ENCODE peak calls at places on chromosome 6, in seven cellular contexts. One of them, this sample, is unnamed. For H3K4me1 and H3K9me3, the result is how much of the 10 kb centered on the place peaks cover.

GRCh38 chr6:6781172-6781876 is 192.8 kb downstream of the LY86 start:
- DNase-seq in neuronal stem cell: no peak
- DNase-seq in ovary: peak
- DNase-seq in IMR-90: peak
- DNase-seq in transverse colon: no peak
- DNase-seq in endodermal cell: no peak
- DNase-seq in cardiac muscle cell: no peak
- DNase-seq in this sample: no peak

GRCh38 chr6:32982084-32982701 is 13.8 kb downstream of the BRD2 start:
- DNase-seq in neuronal stem cell: no peak
- DNase-seq in ovary: no peak
- DNase-seq in IMR-90: no peak
- DNase-seq in transverse colon: no peak
- DNase-seq in endodermal cell: no peak
- DNase-seq in cardiac muscle cell: no peak
- DNase-seq in this sample: no peak

GRCh38 chr6:113903666-113904330 is 46.7 kb downstream of the MARCKS start:
- DNase-seq in neuronal stem cell: no peak
- DNase-seq in ovary: peak
- DNase-seq in IMR-90: peak
- DNase-seq in transverse colon: peak
- DNase-seq in endodermal cell: peak
- DNase-seq in cardiac muscle cell: no peak
- DNase-seq in this sample: no peak

GRCh38 chr6:53922571-53922981 is 127.8 kb downstream of the LRRC1 start:
- DNase-seq in neuronal stem cell: no peak
- DNase-seq in ovary: no peak
- DNase-seq in IMR-90: no peak
- DNase-seq in transverse colon: no peak
- DNase-seq in endodermal cell: peak
- DNase-seq in cardiac muscle cell: no peak
- DNase-seq in this sample: peak

GRCh38 chr6:5295612-5296011 is 34.3 kb downstream of the FARS2 start:
- DNase-seq in neuronal stem cell: no peak
- DNase-seq in ovary: no peak
- DNase-seq in IMR-90: peak
- DNase-seq in transverse colon: no peak
- DNase-seq in endodermal cell: no peak
- DNase-seq in cardiac muscle cell: no peak
- DNase-seq in this sample: no peak

GRCh38 chr6:152575186-152575585 is 62.0 kb downstream of the SYNE1 start:
- DNase-seq in neuronal stem cell: no peak
- DNase-seq in ovary: no peak
- DNase-seq in IMR-90: no peak
- DNase-seq in transverse colon: no peak
- DNase-seq in endodermal cell: no peak
- DNase-seq in cardiac muscle cell: no peak
- DNase-seq in this sample: no peak

GRCh38 chr6:167824591-167825041 is 2.1 kb upstream of the AFDN start:
- DNase-seq in neuronal stem cell: no peak
- DNase-seq in ovary: no peak
- DNase-seq in IMR-90: peak
- DNase-seq in transverse colon: no peak
- DNase-seq in endodermal cell: no peak
- DNase-seq in cardiac muscle cell: no peak
- DNase-seq in this sample: no peak

GRCh38 chr6:36968266-36968977 is 13.9 kb downstream of the PI16 start:
- DNase-seq in neuronal stem cell: no peak
- DNase-seq in ovary: peak
- DNase-seq in IMR-90: no peak
- DNase-seq in transverse colon: peak
- DNase-seq in endodermal cell: no peak
- DNase-seq in cardiac muscle cell: no peak
- DNase-seq in this sample: no peak

GRCh38 chr6:32393660-32394420 is 13.1 kb downstream of the BTNL2 start:
- DNase-seq in neuronal stem cell: no peak
- DNase-seq in ovary: no peak
- DNase-seq in IMR-90: no peak
- DNase-seq in transverse colon: no peak
- DNase-seq in endodermal cell: no peak
- DNase-seq in cardiac muscle cell: no peak
- DNase-seq in this sample: no peak

GRCh38 chr6:169654590-169655391 is 47.0 kb downstream of the WDR27 start:
- DNase-seq in neuronal stem cell: no peak
- DNase-seq in ovary: peak
- DNase-seq in IMR-90: peak
- DNase-seq in transverse colon: peak
- DNase-seq in endodermal cell: no peak
- DNase-seq in cardiac muscle cell: peak
- DNase-seq in this sample: no peak

GRCh38 chr6:109978174-109979032 is at the start of gene GPR6:
- DNase-seq in neuronal stem cell: peak
- DNase-seq in ovary: peak
- DNase-seq in IMR-90: peak
- DNase-seq in transverse colon: peak
- DNase-seq in endodermal cell: peak
- DNase-seq in cardiac muscle cell: peak
- DNase-seq in this sample: peak

GRCh38 chr6:136378888-136379287 is 89.2 kb upstream of the BCLAF1 start:
- DNase-seq in neuronal stem cell: no peak
- DNase-seq in ovary: no peak
- DNase-seq in IMR-90: peak
- DNase-seq in transverse colon: no peak
- DNase-seq in endodermal cell: no peak
- DNase-seq in cardiac muscle cell: no peak
- DNase-seq in this sample: no peak

GRCh38 chr6:147508073-147508870 is at the start of gene SAMD5:
- DNase-seq in neuronal stem cell: peak
- DNase-seq in ovary: peak
- DNase-seq in IMR-90: peak
- DNase-seq in transverse colon: peak
- DNase-seq in endodermal cell: peak
- DNase-seq in cardiac muscle cell: peak
- DNase-seq in this sample: peak

GRCh38 chr6:71510856-71511255 is 222.2 kb downstream of the OGFRL1 start:
- DNase-seq in neuronal stem cell: no peak
- DNase-seq in ovary: no peak
- DNase-seq in IMR-90: no peak
- DNase-seq in transverse colon: no peak
- DNase-seq in endodermal cell: no peak
- DNase-seq in cardiac muscle cell: no peak
- DNase-seq in this sample: no peak

GRCh38 chr6:68634503-68635411 is at the start of gene ADGRB3:
- DNase-seq in neuronal stem cell: peak
- DNase-seq in ovary: peak
- DNase-seq in IMR-90: peak
- DNase-seq in transverse colon: peak
- DNase-seq in endodermal cell: peak
- DNase-seq in cardiac muscle cell: peak
- DNase-seq in this sample: peak

DNA sequence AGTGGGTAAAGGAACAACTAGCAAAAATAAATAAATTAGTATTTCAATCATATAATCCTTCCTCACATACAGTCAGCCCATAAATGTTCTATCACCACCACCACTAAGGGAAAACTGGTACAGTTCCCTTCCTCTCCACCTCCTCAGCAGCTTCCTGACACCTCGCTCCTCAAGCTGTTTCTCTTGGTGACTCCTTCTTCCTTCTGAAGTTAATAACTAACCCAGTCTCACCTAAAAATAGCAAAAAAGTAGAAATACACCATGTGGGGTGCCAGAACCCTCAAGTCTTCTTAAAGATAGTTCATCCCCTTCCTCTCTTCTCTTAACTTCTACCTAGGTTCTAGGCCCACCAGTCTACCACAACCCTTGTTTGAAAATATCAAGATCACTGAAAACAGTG is 85.6 kb downstream of the KHDC1L start:
- DNase-seq in neuronal stem cell: no peak
- DNase-seq in ovary: no peak
- DNase-seq in IMR-90: no peak
- DNase-seq in transverse colon: no peak
- DNase-seq in endodermal cell: no peak
- DNase-seq in cardiac muscle cell: no peak
- DNase-seq in this sample: no peak
- H3K4me3 ChIP-seq in neuronal stem cell: no peak
- H3K4me3 ChIP-seq in ovary: no peak
- H3K4me3 ChIP-seq in IMR-90: no peak
- H3K4me3 ChIP-seq in transverse colon: no peak
- H3K4me3 ChIP-seq in endodermal cell: no peak
- H3K4me3 ChIP-seq in cardiac muscle cell: no peak
- H3K4me3 ChIP-seq in this sample: no peak

GRCh38 chr6:43629505-43630300 is 639 bp upstream of the GTPBP2 start:
- DNase-seq in neuronal stem cell: peak
- DNase-seq in ovary: peak
- DNase-seq in IMR-90: peak
- DNase-seq in transverse colon: peak
- DNase-seq in endodermal cell: peak
- DNase-seq in cardiac muscle cell: peak
- DNase-seq in this sample: peak

GRCh38 chr6:43634702-43635303 is 837 bp upstream of the MAD2L1BP start:
- DNase-seq in neuronal stem cell: no peak
- DNase-seq in ovary: no peak
- DNase-seq in IMR-90: no peak
- DNase-seq in transverse colon: no peak
- DNase-seq in endodermal cell: no peak
- DNase-seq in cardiac muscle cell: no peak
- DNase-seq in this sample: no peak

GRCh38 chr6:43628392-43629103 is 516 bp downstream of the GTPBP2 start:
- DNase-seq in neuronal stem cell: peak
- DNase-seq in ovary: peak
- DNase-seq in IMR-90: peak
- DNase-seq in transverse colon: peak
- DNase-seq in endodermal cell: peak
- DNase-seq in cardiac muscle cell: peak
- DNase-seq in this sample: peak

GRCh38 chr6:43629104-43629504 is at the start of gene GTPBP2:
- DNase-seq in neuronal stem cell: peak
- DNase-seq in ovary: peak
- DNase-seq in IMR-90: peak
- DNase-seq in transverse colon: peak
- DNase-seq in endodermal cell: peak
- DNase-seq in cardiac muscle cell: peak
- DNase-seq in this sample: peak

DNA sequence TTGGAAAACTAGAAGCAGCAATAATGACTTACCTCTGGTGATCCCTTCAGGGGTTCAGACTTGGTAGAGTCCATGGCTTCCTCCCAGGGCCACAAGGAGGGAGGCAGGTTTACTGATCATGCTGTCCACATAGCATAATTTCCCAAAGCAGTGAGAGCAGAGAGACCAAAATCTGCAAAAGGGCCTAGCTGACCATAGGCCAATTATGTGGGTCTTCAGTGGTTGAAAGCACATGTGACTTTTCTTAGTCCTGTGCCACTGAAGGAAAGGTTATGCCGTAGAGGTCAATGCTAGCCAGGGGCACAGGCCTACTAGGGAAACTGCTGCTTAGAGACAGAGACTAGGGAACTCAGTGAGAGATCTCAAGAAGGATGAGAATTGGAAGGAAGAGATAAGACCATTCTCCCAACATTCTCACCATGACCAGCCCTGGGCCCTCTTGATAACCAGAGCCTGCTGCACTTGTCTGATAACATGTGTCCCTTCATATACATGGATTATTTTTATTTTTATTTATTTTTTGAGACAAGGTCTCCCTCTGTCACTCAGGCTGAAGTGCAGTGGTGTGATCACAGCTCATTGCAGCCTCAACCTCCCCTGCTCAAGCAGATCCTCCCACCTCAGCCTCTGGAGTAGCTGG is 2.0 kb upstream of the GTPBP2 start:
- DNase-seq in neuronal stem cell: no peak
- DNase-seq in ovary: peak
- DNase-seq in IMR-90: no peak
- DNase-seq in transverse colon: no peak
- DNase-seq in endodermal cell: no peak
- DNase-seq in cardiac muscle cell: no peak
- DNase-seq in this sample: no peak
- H3K4me1 ChIP-seq in neuronal stem cell: under half
- H3K4me1 ChIP-seq in ovary: under half
- H3K4me1 ChIP-seq in IMR-90: under half
- H3K4me1 ChIP-seq in transverse colon: under half
- H3K4me1 ChIP-seq in endodermal cell: under half
- H3K4me1 ChIP-seq in cardiac muscle cell: under half
- H3K4me1 ChIP-seq in this sample: under half

DNA sequence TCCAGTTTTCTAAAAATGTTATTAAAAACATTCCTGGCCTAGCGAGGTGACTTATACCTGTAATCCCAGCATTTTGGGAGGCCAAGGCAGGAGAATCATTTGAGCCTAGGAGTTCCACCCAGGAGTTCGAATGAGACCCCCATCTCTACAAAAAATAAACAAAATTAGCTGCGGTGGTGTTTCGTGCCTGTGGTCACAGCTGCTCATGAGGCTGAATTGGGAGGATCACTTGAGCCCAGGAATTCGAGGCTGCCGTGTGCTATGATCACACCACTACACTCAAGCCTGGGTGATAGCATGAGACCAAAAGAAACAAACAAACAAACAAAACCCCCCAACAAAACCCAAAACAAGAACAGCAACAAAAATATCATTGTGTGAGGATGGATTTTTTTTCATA is 19.8 kb upstream of the POLR1H start:
- DNase-seq in neuronal stem cell: no peak
- DNase-seq in ovary: no peak
- DNase-seq in IMR-90: no peak
- DNase-seq in transverse colon: no peak
- DNase-seq in endodermal cell: no peak
- DNase-seq in cardiac muscle cell: no peak
- DNase-seq in this sample: no peak
- H3K9me3 ChIP-seq in neuronal stem cell: under half
- H3K9me3 ChIP-seq in ovary: under half
- H3K9me3 ChIP-seq in IMR-90: under half
- H3K9me3 ChIP-seq in transverse colon: under half
- H3K9me3 ChIP-seq in endodermal cell: under half
- H3K9me3 ChIP-seq in cardiac muscle cell: under half
- H3K9me3 ChIP-seq in this sample: under half

DNA sequence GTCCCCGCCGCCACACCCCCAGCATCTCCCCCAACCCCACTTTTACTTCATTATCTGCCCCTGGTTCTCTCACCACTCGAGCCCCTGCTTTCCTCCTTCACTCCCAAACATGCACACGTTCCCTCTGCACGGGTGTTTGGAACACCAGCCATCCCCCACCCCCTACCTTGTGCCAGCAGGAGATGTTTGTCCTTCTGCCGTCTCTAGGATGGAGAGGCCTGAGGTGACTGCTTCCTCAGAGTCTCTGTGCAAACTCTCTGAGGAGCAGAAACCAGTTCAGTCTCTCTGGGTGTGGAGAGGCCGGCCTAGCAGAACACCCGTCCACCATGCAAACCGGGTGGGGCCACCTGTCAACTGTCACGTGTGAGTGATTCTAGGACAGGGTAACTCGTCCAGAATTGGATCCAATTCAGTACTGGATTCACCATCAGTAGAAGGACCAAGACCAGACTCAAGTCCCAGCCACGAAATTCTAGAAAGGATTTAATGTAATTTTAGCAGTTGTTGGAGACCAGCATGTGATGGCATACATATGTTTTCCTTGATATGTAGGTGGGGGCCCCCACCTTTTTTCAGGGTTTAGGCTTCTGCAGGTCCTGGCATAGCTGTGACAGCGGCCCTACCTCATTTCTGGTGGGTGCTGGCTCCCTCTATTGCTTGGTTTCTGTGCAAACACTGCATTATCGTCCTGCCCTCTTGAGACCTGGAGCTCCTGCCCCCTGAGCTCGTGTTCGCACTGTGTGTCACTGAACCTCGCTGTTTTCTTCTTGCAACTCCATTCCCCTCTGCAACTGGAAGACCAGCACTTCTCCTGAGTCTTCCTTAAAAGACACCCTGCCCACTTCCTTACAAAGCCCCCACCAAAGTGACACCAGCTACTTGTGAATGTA is at the start of gene RAET1E:
- DNase-seq in neuronal stem cell: no peak
- DNase-seq in ovary: peak
- DNase-seq in IMR-90: no peak
- DNase-seq in transverse colon: peak
- DNase-seq in endodermal cell: peak
- DNase-seq in cardiac muscle cell: peak
- DNase-seq in this sample: no peak
- H3K4me3 ChIP-seq in neuronal stem cell: no peak
- H3K4me3 ChIP-seq in ovary: peak
- H3K4me3 ChIP-seq in IMR-90: peak
- H3K4me3 ChIP-seq in transverse colon: peak
- H3K4me3 ChIP-seq in endodermal cell: no peak
- H3K4me3 ChIP-seq in cardiac muscle cell: no peak
- H3K4me3 ChIP-seq in this sample: no peak